ENCODE peak calls at places on chromosomes 6 and 20, in eight cellular contexts. One of them, this sample, is unnamed.

GRCh38 chr20:40319741-40320499 is 369.1 kb downstream of the MAFB start:
- DNase-seq in NCI-H1092 treated with DMSO at 0.1 percent for 48 hours: peak
- DNase-seq in IMR-90: no peak
- DNase-seq in activated gamma-delta T cell: no peak
- DNase-seq in choroid plexus epithelial cell: no peak
- DNase-seq in T-helper 9 cell: no peak
- DNase-seq in effector memory CD4-positive, alpha-beta T cell: no peak
- DNase-seq in activated effector memory CD4-positive, alpha-beta T cell treated with Interleukin-2 at 50 U/mL for 16 hours: no peak
- DNase-seq in this sample: no peak

GRCh38 chr6:4009486-4009885 is 69.5 kb downstream of the FAM217A start:
- DNase-seq in effector memory CD4-positive, alpha-beta T cell: no peak
- DNase-seq in T-helper 9 cell: no peak
- DNase-seq in choroid plexus epithelial cell: no peak
- DNase-seq in NCI-H1092 treated with DMSO at 0.1 percent for 48 hours: no peak
- DNase-seq in activated effector memory CD4-positive, alpha-beta T cell treated with Interleukin-2 at 50 U/mL for 16 hours: no peak
- DNase-seq in activated gamma-delta T cell: no peak
- DNase-seq in IMR-90: no peak
- DNase-seq in this sample: no peak

GRCh38 chr6:39411465-39411864 is 89.0 kb upstream of the KCNK16 start:
- DNase-seq in activated effector memory CD4-positive, alpha-beta T cell treated with Interleukin-2 at 50 U/mL for 16 hours: no peak
- DNase-seq in T-helper 9 cell: no peak
- DNase-seq in NCI-H1092 treated with DMSO at 0.1 percent for 48 hours: no peak
- DNase-seq in IMR-90: peak
- DNase-seq in effector memory CD4-positive, alpha-beta T cell: no peak
- DNase-seq in activated gamma-delta T cell: no peak
- DNase-seq in choroid plexus epithelial cell: peak
- DNase-seq in this sample: no peak

GRCh38 chr20:32911355-32911754 is 52.6 kb downstream of the EFCAB8 start:
- DNase-seq in activated gamma-delta T cell: no peak
- DNase-seq in T-helper 9 cell: no peak
- DNase-seq in IMR-90: no peak
- DNase-seq in choroid plexus epithelial cell: no peak
- DNase-seq in effector memory CD4-positive, alpha-beta T cell: no peak
- DNase-seq in activated effector memory CD4-positive, alpha-beta T cell treated with Interleukin-2 at 50 U/mL for 16 hours: no peak
- DNase-seq in NCI-H1092 treated with DMSO at 0.1 percent for 48 hours: no peak
- DNase-seq in this sample: no peak

GRCh38 chr6:105097288-105097687 is 82.5 kb downstream of the POPDC3 start:
- DNase-seq in choroid plexus epithelial cell: no peak
- DNase-seq in T-helper 9 cell: no peak
- DNase-seq in effector memory CD4-positive, alpha-beta T cell: no peak
- DNase-seq in IMR-90: no peak
- DNase-seq in NCI-H1092 treated with DMSO at 0.1 percent for 48 hours: no peak
- DNase-seq in activated effector memory CD4-positive, alpha-beta T cell treated with Interleukin-2 at 50 U/mL for 16 hours: no peak
- DNase-seq in activated gamma-delta T cell: no peak
- DNase-seq in this sample: no peak

GRCh38 chr6:142387997-142388815 is 86.4 kb downstream of the ADGRG6 start:
- DNase-seq in NCI-H1092 treated with DMSO at 0.1 percent for 48 hours: peak
- DNase-seq in effector memory CD4-positive, alpha-beta T cell: no peak
- DNase-seq in activated effector memory CD4-positive, alpha-beta T cell treated with Interleukin-2 at 50 U/mL for 16 hours: no peak
- DNase-seq in IMR-90: peak
- DNase-seq in choroid plexus epithelial cell: peak
- DNase-seq in activated gamma-delta T cell: no peak
- DNase-seq in T-helper 9 cell: no peak
- DNase-seq in this sample: no peak

GRCh38 chr6:7742214-7742613 is 16.3 kb downstream of the BMP6 start:
- DNase-seq in T-helper 9 cell: no peak
- DNase-seq in IMR-90: no peak
- DNase-seq in NCI-H1092 treated with DMSO at 0.1 percent for 48 hours: peak
- DNase-seq in effector memory CD4-positive, alpha-beta T cell: no peak
- DNase-seq in choroid plexus epithelial cell: no peak
- DNase-seq in activated gamma-delta T cell: no peak
- DNase-seq in activated effector memory CD4-positive, alpha-beta T cell treated with Interleukin-2 at 50 U/mL for 16 hours: no peak
- DNase-seq in this sample: no peak

GRCh38 chr20:62402456-62402855 is 4.6 kb downstream of the CABLES2 start:
- DNase-seq in choroid plexus epithelial cell: no peak
- DNase-seq in activated gamma-delta T cell: no peak
- DNase-seq in T-helper 9 cell: no peak
- DNase-seq in effector memory CD4-positive, alpha-beta T cell: no peak
- DNase-seq in activated effector memory CD4-positive, alpha-beta T cell treated with Interleukin-2 at 50 U/mL for 16 hours: no peak
- DNase-seq in IMR-90: no peak
- DNase-seq in NCI-H1092 treated with DMSO at 0.1 percent for 48 hours: no peak
- DNase-seq in this sample: no peak

This sample was measured in activated T-helper 1 cell treated with Interleukin-2 at 50 U/mL for 16 hours.